ENCODE peak calls at places on chromosomes 16 and 17, in six cellular contexts. F is left lung, X is GM23338, R is transverse colon, C is bronchial epithelial cell, B is Karpas-422. H is an unnamed sample. For H3K27me3, the result is how much of the 10 kb centered on the place peaks cover.

GRCh38 chr17:13428611-13429042 is 173.1 kb downstream of the HS3ST3A1 start:
- DNase-seq in X (no peak), R (no peak), B (no peak), F (no peak), C (no peak), H (no peak)

GRCh38 chr16:897701-898100 is 73.1 kb downstream of the LMF1 start:
- DNase-seq in R (no peak), X (no peak), C (no peak), F (peak), B (no peak), H (no peak)

GRCh38 chr17:53722407-53722806 is 100.3 kb upstream of the KIF2B start:
- DNase-seq in X (no peak), B (no peak), C (peak), R (no peak), F (no peak), H (peak)

GRCh38 chr17:52383493-52384100 is 225.1 kb upstream of the CA10 start:
- DNase-seq in B (peak), C (peak), R (peak), F (no peak), X (peak), H (peak)

GRCh38 chr17:75778861-75779249 is 5.8 kb upstream of the UNK start:
- DNase-seq in B (peak), C (no peak), F (no peak), X (peak), R (peak), H (no peak)

GRCh38 chr16:68319185-68319908 is 8.5 kb downstream of the PRMT7 start:
- DNase-seq in R (no peak), B (no peak), X (no peak), F (no peak), C (no peak), H (no peak)

GRCh38 chr17:40485851-40486512 is 15.4 kb downstream of the TNS4 start:
- DNase-seq in C (peak), X (no peak), B (no peak), F (no peak), R (no peak), H (peak)

GRCh38 chr17:6780886-6781285 is 4.9 kb downstream of the FBXO39 start:
- DNase-seq in B (no peak), C (no peak), X (no peak), F (no peak), R (no peak), H (no peak)

GRCh38 chr17:7191571-7192270 is 12.6 kb upstream of the ASGR1 start:
- DNase-seq in X (peak), R (no peak), C (peak), F (no peak), B (peak), H (no peak)

GRCh38 chr16:27113341-27113841 is 46.7 kb downstream of the C16orf82 start:
- DNase-seq in B (peak), R (no peak), F (no peak), X (no peak), C (no peak), H (no peak)

GRCh38 chr17:1087381-1088241 is 90.7 kb downstream of the TIMM22 start:
- DNase-seq in C (peak), R (peak), F (peak), X (peak), B (peak), H (no peak)

GRCh38 chr16:52549011-52549692 is 2.2 kb upstream of the TOX3 start:
- DNase-seq in C (no peak), F (no peak), R (no peak), B (no peak), X (peak), H (peak)

GRCh38 chr16:57023541-57024249 is 34.3 kb downstream of the NLRC5 start:
- DNase-seq in C (no peak), F (no peak), X (no peak), B (no peak), R (no peak), H (no peak)

GRCh38 chr17:82035956-82036633 is 1.4 kb downstream of the DCXR start:
- DNase-seq in C (no peak), X (no peak), R (no peak), F (no peak), B (no peak), H (no peak)

GRCh38 chr16:72657791-72658190 is 390.1 kb downstream of the ZFHX3 start:
- DNase-seq in X (no peak), B (no peak), F (no peak), R (no peak), C (no peak), H (no peak)

GRCh38 chr16:29765167-29766032 is 12.7 kb upstream of the ZG16 start:
- DNase-seq in B (no peak), X (no peak), F (no peak), R (peak), C (no peak), H (no peak)

GRCh38 chr17:21223086-21223485 is 9.1 kb upstream of the TMEM11 start:
- DNase-seq in C (no peak), B (no peak), F (no peak), R (no peak), X (no peak), H (no peak)

GRCh38 chr17:9022553-9023388 is 1.5 kb downstream of the NTN1 start:
- DNase-seq in X (peak), C (no peak), F (peak), R (no peak), B (no peak), H (no peak)

GRCh38 chr17:27244481-27245223 is 49.3 kb upstream of the WSB1 start:
- DNase-seq in X (peak), B (peak), R (peak), F (peak), C (peak), H (peak)

GRCh38 chr17:28745052-28745776 is 1.4 kb downstream of the TRAF4 start:
- DNase-seq in C (peak), F (peak), X (peak), R (peak), B (peak), H (no peak)

DNA sequence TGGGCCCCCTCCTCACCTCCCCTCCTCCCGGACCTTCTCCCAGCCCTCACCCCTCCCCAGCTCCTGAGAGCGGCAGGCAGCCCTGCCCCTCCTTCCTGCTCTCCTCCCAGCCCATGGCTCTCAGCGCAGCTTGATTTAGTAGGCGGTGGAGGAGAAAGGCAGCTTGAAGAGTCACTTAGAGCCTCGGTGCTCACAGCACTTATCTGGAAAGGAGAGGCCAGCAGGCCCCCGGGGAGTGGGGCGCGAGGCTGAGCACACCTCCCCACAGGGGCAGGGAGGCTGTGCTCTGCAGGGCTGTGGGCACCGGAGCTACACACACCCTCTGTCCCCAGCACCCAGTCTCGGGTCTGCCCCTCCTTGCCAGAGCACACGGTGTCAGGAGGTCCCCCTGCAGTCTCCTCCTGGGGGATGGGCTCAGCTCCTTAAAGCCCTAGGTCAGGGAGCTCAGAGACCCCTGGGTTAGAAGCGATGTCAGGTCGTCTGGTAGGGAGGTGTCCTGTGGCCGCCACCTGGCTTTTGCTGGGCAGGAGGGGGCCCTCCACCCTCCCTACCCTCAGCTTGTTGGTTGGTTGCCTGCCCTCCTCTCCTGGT is 151.2 kb upstream of the GSE1 start:
- DNase-seq in C (no peak), F (peak), B (no peak), R (no peak), X (peak), H (no peak)
- H3K4me3 ChIP-seq in C (no peak), F (peak), B (no peak), R (peak), X (peak), H (no peak)

GRCh38 chr17:47717261-47717697 is 15.8 kb upstream of the TBX21 start:
- DNase-seq in X (peak), R (no peak), B (no peak), C (no peak), F (no peak), H (no peak)
- H3K27me3 ChIP-seq in X (under half), R (half or more), B (under half), C (under half), F (half or more), H (half or more)

GRCh38 chr16:89098767-89099430 is 5.2 kb downstream of the ACSF3 start:
- DNase-seq in B (no peak), C (no peak), F (peak), X (no peak), R (no peak), H (no peak)

GRCh38 chr16:89096042-89096717 is 2.5 kb downstream of the ACSF3 start:
- DNase-seq in F (peak), C (no peak), B (no peak), R (no peak), X (no peak), H (no peak)

GRCh38 chr16:89097528-89097846 is 3.8 kb downstream of the ACSF3 start:
- DNase-seq in X (no peak), C (no peak), R (peak), F (no peak), B (no peak), H (no peak)

GRCh38 chr16:89095401-89095974 is 1.8 kb downstream of the ACSF3 start:
- DNase-seq in R (no peak), C (no peak), X (peak), F (no peak), B (peak), H (no peak)

DNA sequence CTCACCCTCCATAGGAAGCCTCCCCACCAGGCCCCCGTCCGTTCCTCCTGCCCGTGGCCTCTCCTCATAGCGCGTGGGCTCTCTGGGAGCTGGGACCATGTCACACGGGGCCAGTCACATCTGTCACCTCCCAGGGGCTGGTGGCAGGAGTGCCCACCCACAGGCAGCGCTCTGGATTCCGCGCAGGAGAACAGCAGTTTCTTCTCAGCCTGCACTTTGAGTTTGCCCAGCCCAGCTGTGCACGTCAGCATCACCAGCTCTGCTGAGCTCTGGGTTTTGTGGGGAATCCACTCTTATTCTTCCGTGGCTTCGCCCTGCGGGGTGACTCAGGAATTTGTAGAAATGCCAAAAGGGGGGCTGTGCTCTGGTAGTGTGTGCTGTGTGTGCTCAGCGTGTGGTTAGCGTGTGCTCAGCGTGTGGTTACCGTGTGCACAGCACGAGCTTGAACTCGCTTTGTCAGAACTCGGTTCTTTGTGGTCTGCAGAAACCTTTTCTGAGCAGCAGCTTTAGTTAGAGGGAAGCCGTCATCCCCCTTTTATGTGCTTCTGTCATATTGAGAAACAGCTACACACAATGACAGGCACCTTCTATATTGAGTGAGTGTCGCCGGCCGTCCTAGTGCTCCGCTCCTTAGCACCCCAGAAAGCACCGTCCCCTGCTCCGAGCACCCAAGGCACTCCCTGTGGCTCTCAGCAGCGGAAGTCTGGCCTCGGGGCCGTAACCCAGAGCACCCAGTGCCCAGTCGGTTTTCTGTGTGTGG is 3.3 kb downstream of the ACSF3 start:
- DNase-seq in C (no peak), X (no peak), B (no peak), R (no peak), F (peak), H (no peak)
- H3K4me3 ChIP-seq in C (no peak), X (no peak), B (no peak), R (no peak), F (no peak), H (no peak)

GRCh38 chr17:44314869-44315661 is 6.7 kb downstream of the RUNDC3A start:
- DNase-seq in C (peak), R (peak), F (peak), B (peak), X (peak), H (peak)

GRCh38 chr17:44312396-44313104 is 4.1 kb downstream of the RUNDC3A start:
- DNase-seq in X (no peak), B (no peak), F (no peak), R (no peak), C (no peak), H (no peak)

GRCh38 chr17:44315760-44316731 is 7.6 kb downstream of the RUNDC3A start:
- DNase-seq in X (peak), F (no peak), R (no peak), B (no peak), C (no peak), H (no peak)

GRCh38 chr17:44314031-44314430 is 5.6 kb downstream of the RUNDC3A start:
- DNase-seq in X (no peak), R (no peak), F (no peak), C (no peak), B (no peak), H (no peak)

DNA sequence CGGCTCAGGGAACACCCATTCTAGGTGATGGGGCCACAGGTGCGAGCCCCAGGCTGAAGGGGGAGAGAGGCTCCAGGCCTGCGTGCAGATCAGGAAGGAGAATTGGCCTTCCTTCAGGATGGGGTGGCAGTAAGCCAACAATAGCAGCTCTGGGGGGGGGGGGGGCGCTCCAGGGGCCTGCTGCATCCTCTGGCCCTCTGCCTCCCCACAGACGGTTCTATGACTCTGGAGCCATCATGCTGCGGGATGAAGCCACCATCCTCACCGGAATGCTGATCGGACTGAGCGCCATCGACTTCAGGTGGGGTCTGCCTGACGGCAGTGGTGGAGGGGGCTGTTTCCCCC is 6.1 kb downstream of the RUNDC3A start:
- DNase-seq in B (no peak), X (no peak), F (no peak), R (no peak), C (no peak), H (no peak)
- H3K27me3 ChIP-seq in B (under half), X (under half), F (half or more), R (half or more), C (under half), H (under half)

GRCh38 chr16:49161191-49161590 is 120.4 kb downstream of the CBLN1 start:
- DNase-seq in R (no peak), F (no peak), X (no peak), C (no peak), B (no peak), H (no peak)
- H3K4me3 ChIP-seq in R (no peak), F (no peak), X (no peak), C (no peak), B (no peak), H (no peak)

DNA sequence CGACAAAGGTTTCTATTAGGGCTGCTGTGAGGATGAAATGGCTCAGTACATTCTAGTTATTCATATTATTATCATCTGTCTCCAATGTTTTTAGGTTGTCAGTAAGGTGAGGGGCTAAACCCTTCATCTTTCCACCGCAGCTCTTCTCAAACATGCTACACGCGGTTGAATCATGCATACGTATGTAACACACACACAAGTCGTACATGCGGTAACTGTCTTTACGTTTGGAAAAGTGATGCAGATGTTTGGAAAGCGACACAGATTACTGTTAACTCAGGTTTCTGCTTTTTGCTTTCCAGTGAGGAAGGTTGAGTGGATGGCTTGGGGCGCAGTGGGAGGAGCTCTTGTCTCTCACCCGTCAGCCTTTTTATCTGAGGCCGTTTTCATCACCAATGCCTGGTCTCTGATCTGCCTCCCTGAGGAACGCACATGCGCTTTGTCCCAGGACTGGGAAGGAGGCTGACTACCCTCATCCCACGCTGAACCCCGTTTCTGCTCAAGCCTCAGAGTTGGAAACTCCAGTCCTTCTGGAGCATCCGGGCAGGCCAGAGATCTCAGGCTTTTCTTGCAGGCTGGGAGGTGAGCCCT is 3.2 kb upstream of the FOXL1 start:
- DNase-seq in B (no peak), C (no peak), X (no peak), R (no peak), F (no peak), H (no peak)
- H3K27me3 ChIP-seq in B (under half), C (under half), X (half or more), R (half or more), F (half or more), H (under half)

DNA sequence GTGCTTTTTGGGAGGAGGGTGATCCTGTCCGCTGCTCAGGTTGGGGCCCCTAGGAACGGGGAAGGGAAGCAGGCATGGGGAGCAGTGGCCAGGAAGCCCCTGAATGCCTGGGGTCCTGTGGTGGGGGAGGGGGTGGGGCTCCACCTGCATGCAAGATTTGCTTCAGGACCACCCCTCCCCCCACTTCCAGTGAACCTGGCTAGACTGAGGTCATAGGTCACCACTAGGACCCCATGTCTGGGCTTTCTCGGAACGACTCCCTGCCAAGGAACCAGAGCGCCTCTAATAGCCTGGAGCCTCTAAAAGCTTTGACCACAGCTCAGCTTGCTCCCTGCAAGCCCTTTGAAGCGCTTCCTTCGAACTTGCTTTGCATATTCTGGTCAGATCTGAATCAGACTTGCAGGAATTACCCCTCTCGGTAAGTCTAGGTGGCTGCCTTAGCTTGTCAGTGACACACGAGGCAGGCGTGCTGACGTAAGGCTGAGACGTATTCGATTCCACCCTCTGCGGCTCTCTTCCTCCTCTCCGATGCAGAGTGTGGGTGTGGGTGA is 3.6 kb downstream of the SOCS3 start:
- DNase-seq in X (peak), C (peak), F (no peak), R (peak), B (peak), H (peak)
- H3K4me3 ChIP-seq in X (peak), C (no peak), F (no peak), R (peak), B (peak), H (no peak)

GRCh38 chr17:45745843-45746494 is 38.2 kb upstream of the CRHR1 start:
- DNase-seq in C (no peak), B (no peak), X (peak), R (no peak), F (no peak), H (no peak)
- H3K27me3 ChIP-seq in C (under half), B (under half), X (half or more), R (under half), F (half or more), H (under half)

GRCh38 chr17:5584971-5585794 is 874 bp upstream of the NLRP1 start:
- DNase-seq in R (no peak), F (no peak), C (peak), B (peak), X (peak), H (no peak)

GRCh38 chr17:5581655-5582054 is 2.7 kb downstream of the NLRP1 start:
- DNase-seq in B (no peak), X (no peak), F (no peak), C (no peak), R (no peak), H (no peak)

GRCh38 chr17:5582177-5582885 is 2.0 kb downstream of the NLRP1 start:
- DNase-seq in F (no peak), R (no peak), X (no peak), B (no peak), C (peak), H (no peak)

GRCh38 chr17:5584383-5584951 is at the start of gene NLRP1:
- DNase-seq in F (peak), C (peak), X (peak), B (peak), R (peak), H (peak)

GRCh38 chr17:5583426-5584382 is 605 bp downstream of the NLRP1 start:
- DNase-seq in X (no peak), B (peak), C (peak), R (no peak), F (no peak), H (no peak)
- H3K4me3 ChIP-seq in X (no peak), B (no peak), C (peak), R (peak), F (peak), H (peak)

DNA sequence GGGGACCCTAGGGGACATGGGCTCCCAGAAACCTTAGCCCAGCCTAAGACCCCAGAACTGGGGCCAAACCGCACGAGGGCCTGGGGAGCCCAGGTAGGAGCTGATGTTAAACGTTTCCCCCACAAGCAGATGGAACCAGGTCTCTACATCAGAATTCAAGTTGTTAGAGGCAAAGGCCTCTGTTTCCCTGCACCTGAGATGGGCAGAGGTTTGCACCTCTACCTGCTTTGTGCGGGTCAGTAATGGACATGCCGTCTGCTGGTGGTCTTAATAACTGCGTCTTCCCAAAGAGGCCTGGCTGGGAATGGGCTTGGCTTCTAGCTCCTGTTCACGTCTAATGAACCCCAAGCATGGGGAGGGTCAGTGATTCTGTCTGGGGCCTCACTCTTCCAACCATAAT is 79.1 kb downstream of the NDE1 start:
- DNase-seq in F (no peak), X (no peak), R (no peak), B (no peak), C (no peak), H (no peak)
- H3K27me3 ChIP-seq in F (under half), X (under half), R (under half), B (under half), C (under half), H (under half)

H was measured in brain microvascular endothelial cell.